ENCODE peak calls at places on chromosomes 12 and 14, in nine cellular contexts. G is left ventricle myocardium inferior, U is type B pancreatic cell, A is mammary epithelial cell, I is OCI-LY7, C is cardiac fibroblast, J is IMR-90, S is breast epithelium, T is RWPE1. Q is an unnamed sample.

GRCh38 chr12:6269986-6270385 is 40.5 kb upstream of the PLEKHG6 start:
- DNase-seq in G (no peak), U (no peak), A (no peak), I (no peak), C (no peak), J (no peak), S (no peak), T (no peak), Q (no peak)

GRCh38 chr14:34046799-34047520 is 96.1 kb upstream of the EGLN3 start:
- DNase-seq in G (no peak), U (no peak), A (no peak), I (no peak), C (no peak), J (no peak), S (no peak), T (no peak), Q (no peak)

GRCh38 chr12:70849265-70849960 is 71.1 kb downstream of the PTPRR start:
- DNase-seq in G (no peak), U (no peak), A (peak), I (no peak), C (peak), J (peak), S (no peak), T (peak), Q (no peak)

GRCh38 chr12:29863665-29864064 is 79.9 kb upstream of the TMTC1 start:
- DNase-seq in G (no peak), U (no peak), A (no peak), I (no peak), C (no peak), J (no peak), S (no peak), T (no peak), Q (no peak)

GRCh38 chr12:68319988-68320623 is 12.1 kb downstream of the MDM1 start:
- DNase-seq in G (peak), U (no peak), A (no peak), I (no peak), C (peak), J (peak), S (no peak), T (no peak), Q (no peak)

GRCh38 chr12:66387067-66387466 is 84.8 kb downstream of the HELB start:
- DNase-seq in G (no peak), U (no peak), A (no peak), I (no peak), C (no peak), J (no peak), S (no peak), T (no peak), Q (no peak)

GRCh38 chr12:4144676-4145075 is 128.9 kb upstream of the CCND2 start:
- DNase-seq in G (no peak), U (no peak), A (no peak), I (no peak), C (no peak), J (no peak), S (no peak), T (no peak), Q (no peak)

GRCh38 chr12:106119301-106119700 is 19.5 kb downstream of the NUAK1 start:
- DNase-seq in G (no peak), U (no peak), A (no peak), I (no peak), C (no peak), J (no peak), S (no peak), T (no peak), Q (no peak)

GRCh38 chr12:131929530-131930456 is 717 bp downstream of the PUS1 start:
- DNase-seq in G (no peak), U (no peak), A (peak), I (peak), C (peak), J (peak), S (no peak), T (peak), Q (peak)

GRCh38 chr14:78606111-78606510 is 435.9 kb downstream of the NRXN3 start:
- DNase-seq in G (no peak), U (no peak), A (peak), I (no peak), C (peak), J (peak), S (no peak), T (no peak), Q (no peak)

GRCh38 chr14:102231476-102232347 is 73.3 kb downstream of the MOK start:
- DNase-seq in G (no peak), U (no peak), A (no peak), I (no peak), C (no peak), J (no peak), S (no peak), T (no peak), Q (no peak)

GRCh38 chr12:111467092-111467861 is 61.6 kb downstream of the SH2B3 start:
- DNase-seq in G (no peak), U (no peak), A (no peak), I (no peak), C (peak), J (peak), S (no peak), T (no peak), Q (no peak)

GRCh38 chr14:87409401-87409800 is 583.6 kb downstream of the GALC start:
- DNase-seq in G (no peak), U (no peak), A (peak), I (no peak), C (no peak), J (peak), S (no peak), T (no peak), Q (no peak)

GRCh38 chr12:21801522-21802288 is 27.2 kb upstream of the KCNJ8 start:
- DNase-seq in G (no peak), U (no peak), A (no peak), I (no peak), C (no peak), J (no peak), S (no peak), T (no peak), Q (no peak)

GRCh38 chr12:47852096-47852571 is 32.4 kb upstream of the HDAC7 start:
- DNase-seq in G (no peak), U (no peak), A (no peak), I (no peak), C (no peak), J (no peak), S (no peak), T (no peak), Q (no peak)

GRCh38 chr12:64236549-64236948 is 14.5 kb upstream of the KICS2 start:
- DNase-seq in G (no peak), U (no peak), A (no peak), I (no peak), C (peak), J (peak), S (no peak), T (no peak), Q (no peak)
- TF ChIP-seq CTCF in G (no peak), U (no peak), A (peak), I (no peak), C (peak), J (peak), S (no peak), T (no peak), Q (no peak)

DNA sequence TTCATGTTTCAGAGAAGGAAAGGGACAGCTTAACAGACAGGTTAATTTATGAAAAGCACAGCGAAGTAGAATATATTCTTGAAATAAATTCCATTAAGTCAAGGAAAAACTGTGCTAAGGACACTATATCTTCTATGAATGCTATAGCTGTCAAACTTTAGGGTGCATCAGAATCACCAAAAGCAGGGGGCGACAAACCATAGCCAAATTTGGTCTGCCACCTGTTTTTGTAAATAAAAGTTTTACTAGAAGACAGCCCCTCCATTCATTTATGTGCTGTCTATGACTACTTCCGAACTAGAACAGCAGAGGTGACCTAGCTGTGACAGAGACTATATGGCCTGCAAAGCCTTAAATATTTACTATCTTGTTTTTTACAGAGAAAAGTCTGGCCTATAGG is 25.9 kb downstream of the PPP4R3A start:
- DNase-seq in G (no peak), U (no peak), A (no peak), I (peak), C (no peak), J (no peak), S (no peak), T (no peak), Q (no peak)
- TF ChIP-seq CTCF in G (no peak), U (peak), A (peak), I (peak), C (peak), J (no peak), S (no peak), T (no peak), Q (no peak)

DNA sequence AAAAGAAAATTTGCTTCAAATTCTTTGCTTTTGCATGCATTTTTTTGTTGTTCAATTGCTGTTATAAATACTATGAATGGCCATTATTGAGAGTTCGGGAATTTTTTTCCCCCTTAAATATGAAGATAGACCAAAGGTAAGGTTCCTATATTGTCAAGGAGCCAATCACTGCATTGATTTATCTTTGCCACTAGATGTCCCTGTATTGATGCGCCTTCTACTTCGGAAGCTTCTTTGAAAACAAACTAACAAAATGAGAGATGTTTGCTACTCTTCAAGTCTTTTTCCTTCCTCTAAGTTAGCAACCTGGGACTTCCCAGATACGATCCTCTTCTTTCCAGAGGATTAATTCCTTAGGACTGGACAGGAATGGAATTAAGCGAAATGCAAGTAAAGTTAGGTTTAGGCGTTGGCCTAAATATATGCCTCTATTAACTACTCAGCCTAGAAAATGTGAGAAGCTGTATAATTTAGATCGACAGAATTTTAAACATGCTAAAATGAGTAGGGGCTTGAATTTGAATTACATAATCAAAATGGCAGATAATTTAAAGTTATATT is 318.1 kb downstream of the AEBP2 start:
- DNase-seq in G (no peak), U (no peak), A (peak), I (peak), C (peak), J (peak), S (no peak), T (no peak), Q (no peak)
- TF ChIP-seq CTCF in G (peak), U (peak), A (peak), I (peak), C (peak), J (peak), S (no peak), T (peak), Q (peak)

DNA sequence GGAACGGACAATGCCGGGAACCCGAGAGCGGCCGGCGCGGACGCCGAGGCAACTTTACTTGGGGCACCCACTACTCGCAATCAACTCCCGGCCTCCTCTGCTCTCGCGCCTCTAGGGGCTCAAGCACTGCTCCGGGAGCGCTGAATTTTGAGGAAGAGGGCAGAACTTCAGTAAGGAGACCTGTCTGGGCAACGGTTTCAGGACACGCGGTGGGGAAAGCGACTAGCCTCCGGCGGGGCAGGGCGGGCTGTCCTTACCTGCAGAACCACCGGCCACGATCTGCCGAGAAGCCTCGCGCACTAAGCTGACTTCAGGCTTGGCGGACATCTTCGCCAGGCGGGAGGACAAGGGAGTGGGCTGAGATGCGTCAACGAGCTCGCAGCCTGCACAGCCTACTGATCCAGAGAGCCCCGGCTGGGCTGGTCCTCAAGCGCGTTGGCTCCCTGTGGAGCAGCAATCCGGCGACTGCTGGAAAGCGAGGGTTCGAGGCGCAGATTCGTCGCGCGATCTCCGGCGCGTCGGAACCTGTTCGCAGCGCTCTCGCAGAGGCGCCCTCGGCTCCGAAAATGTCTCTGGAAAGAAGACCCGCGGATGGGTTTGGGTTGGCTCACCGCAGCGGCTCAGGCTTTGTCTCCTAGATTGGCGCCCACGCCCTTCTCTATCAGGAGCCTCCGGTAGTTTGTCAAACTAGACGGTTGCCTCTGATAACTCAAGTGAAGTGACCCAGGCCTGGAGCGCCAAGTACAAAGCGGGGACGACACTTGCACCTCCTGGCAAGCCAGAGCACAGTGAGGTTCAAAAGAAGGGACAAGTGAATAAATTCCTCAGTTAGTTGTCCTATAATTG is at the start of gene SLC25A21:
- DNase-seq in G (peak), U (peak), A (peak), I (no peak), C (peak), J (peak), S (peak), T (peak), Q (peak)
- TF ChIP-seq CTCF in G (peak), U (peak), A (no peak), I (no peak), C (no peak), J (peak), S (no peak), T (no peak), Q (no peak)

Q was measured in glutamatergic neuron.